ENCODE peak calls at places on chromosomes 2 and 18, in five cellular contexts. Y is IMR-90, M is heart left ventricle, U is left ventricle myocardium inferior, T is Peyer's patch. R is an unnamed sample.

GRCh38 chr2:10339647-10340592 is 37.2 kb downstream of the HPCAL1 start:
- DNase-seq in Y (no peak), M (no peak), U (no peak), T (no peak), R (no peak)

GRCh38 chr2:149885468-149885867 is 297.9 kb upstream of the MMADHC start:
- DNase-seq in Y (no peak), M (no peak), U (no peak), T (no peak), R (no peak)

GRCh38 chr2:108367014-108367413 is 10.7 kb upstream of the SULT1C4 start:
- DNase-seq in Y (no peak), M (no peak), U (no peak), T (no peak), R (no peak)

GRCh38 chr2:85925216-85925671 is 36.5 kb upstream of the ST3GAL5 start:
- DNase-seq in Y (no peak), M (no peak), U (no peak), T (no peak), R (no peak)

GRCh38 chr2:106581276-106581675 is 94.1 kb downstream of the CD8B2 start:
- DNase-seq in Y (no peak), M (no peak), U (no peak), T (no peak), R (no peak)

GRCh38 chr2:11753452-11753885 is 7.0 kb downstream of the LPIN1 start:
- DNase-seq in Y (no peak), M (no peak), U (no peak), T (peak; percentile 77), R (peak; percentile 85)

GRCh38 chr2:102698369-102699111 is 63.3 kb upstream of the TMEM182 start:
- DNase-seq in Y (no peak), M (no peak), U (no peak), T (no peak), R (peak; percentile 73)

GRCh38 chr2:42639340-42640077 is 71.1 kb downstream of the MTA3 start:
- DNase-seq in Y (no peak), M (no peak), U (no peak), T (no peak), R (no peak)

GRCh38 chr2:22360735-22361374 is 1024.1 kb upstream of the KLHL29 start:
- DNase-seq in Y (no peak), M (no peak), U (no peak), T (no peak), R (no peak)

GRCh38 chr2:175631247-175631628 is 370.8 kb downstream of the LNPK start:
- DNase-seq in Y (no peak), M (no peak), U (no peak), T (no peak), R (no peak)

GRCh38 chr2:231513746-231514224 is 16.5 kb downstream of the NMUR1 start:
- DNase-seq in Y (peak; percentile 7), M (no peak), U (no peak), T (no peak), R (no peak)

GRCh38 chr2:129400825-129401224 is 578.6 kb upstream of the RAB6C start:
- DNase-seq in Y (no peak), M (no peak), U (no peak), T (no peak), R (no peak)

GRCh38 chr2:84395819-84396218 is 63.3 kb downstream of the SUCLG1 start:
- DNase-seq in Y (peak; percentile 82), M (no peak), U (no peak), T (no peak), R (no peak)

GRCh38 chr2:169565686-169566085 is 8.0 kb downstream of the FASTKD1 start:
- DNase-seq in Y (no peak), M (no peak), U (no peak), T (no peak), R (no peak)

GRCh38 chr2:233650981-233651380 is 14.7 kb downstream of the UGT1A10 start:
- DNase-seq in Y (no peak), M (no peak), U (no peak), T (no peak), R (peak; percentile 61)

GRCh38 chr2:112160591-112161250 is 22.5 kb downstream of the FBLN7 start:
- DNase-seq in Y (no peak), M (no peak), U (no peak), T (no peak), R (no peak)

GRCh38 chr2:239313776-239314175 is 87.0 kb downstream of the HDAC4 start:
- DNase-seq in Y (no peak), M (no peak), U (peak; percentile 14), T (no peak), R (no peak)

GRCh38 chr2:138029238-138029637 is 65.0 kb downstream of the HNMT start:
- DNase-seq in Y (peak; percentile 3), M (peak; percentile 28), U (peak; percentile 16), T (no peak), R (no peak)

GRCh38 chr2:170969872-170970271 is 40.8 kb downstream of the GORASP2 start:
- DNase-seq in Y (no peak), M (no peak), U (no peak), T (no peak), R (no peak)

GRCh38 chr2:36277146-36277808 is 78.3 kb upstream of the CRIM1 start:
- DNase-seq in Y (peak; percentile 97), M (no peak), U (no peak), T (no peak), R (no peak)

GRCh38 chr2:226934546-226935243 is 98.8 kb downstream of the RHBDD1 start:
- DNase-seq in Y (no peak), M (no peak), U (no peak), T (no peak), R (no peak)
- TF ChIP-seq CTCF in Y (no peak), M (no peak), U (no peak), T (no peak), R (no peak)

DNA sequence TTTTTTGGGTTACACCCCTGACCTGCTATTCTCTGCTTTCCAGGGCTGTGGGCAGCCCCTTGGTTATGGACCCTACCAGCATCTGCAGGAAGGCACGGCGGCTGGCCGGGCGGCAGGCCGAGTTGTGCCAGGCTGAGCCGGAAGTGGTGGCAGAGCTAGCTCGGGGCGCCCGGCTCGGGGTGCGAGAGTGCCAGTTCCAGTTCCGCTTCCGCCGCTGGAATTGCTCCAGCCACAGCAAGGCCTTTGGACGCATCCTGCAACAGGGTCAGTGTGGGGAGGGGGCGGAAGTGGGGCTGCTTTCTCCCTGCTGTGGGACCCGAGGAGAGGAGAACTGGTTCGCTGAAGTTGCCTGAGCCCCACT is 9.7 kb upstream of the WNT10A start:
- DNase-seq in Y (no peak), M (peak; percentile 57), U (no peak), T (peak; percentile 36), R (no peak)
- H3K4me3 ChIP-seq in Y (no peak overlapping the region), M (peak overlapping the region; percentile 40), U (peak overlapping the region; percentile 49), T (peak overlapping the region; percentile 30), R (no peak overlapping the region)

GRCh38 chr2:96118698-96119388 is 2.5 kb upstream of the ADRA2B start:
- DNase-seq in Y (no peak), M (peak; percentile 13), U (peak; percentile 12), T (no peak), R (peak; percentile 19)
- H3K4me1 ChIP-seq in Y (peaks cover 2% of the 10 kb centered on the region), M (peaks cover 5% of the 10 kb centered on the region), U (peaks cover 37% of the 10 kb centered on the region), T (no peaks in the 10 kb centered on the region), R (no peaks in the 10 kb centered on the region)

DNA sequence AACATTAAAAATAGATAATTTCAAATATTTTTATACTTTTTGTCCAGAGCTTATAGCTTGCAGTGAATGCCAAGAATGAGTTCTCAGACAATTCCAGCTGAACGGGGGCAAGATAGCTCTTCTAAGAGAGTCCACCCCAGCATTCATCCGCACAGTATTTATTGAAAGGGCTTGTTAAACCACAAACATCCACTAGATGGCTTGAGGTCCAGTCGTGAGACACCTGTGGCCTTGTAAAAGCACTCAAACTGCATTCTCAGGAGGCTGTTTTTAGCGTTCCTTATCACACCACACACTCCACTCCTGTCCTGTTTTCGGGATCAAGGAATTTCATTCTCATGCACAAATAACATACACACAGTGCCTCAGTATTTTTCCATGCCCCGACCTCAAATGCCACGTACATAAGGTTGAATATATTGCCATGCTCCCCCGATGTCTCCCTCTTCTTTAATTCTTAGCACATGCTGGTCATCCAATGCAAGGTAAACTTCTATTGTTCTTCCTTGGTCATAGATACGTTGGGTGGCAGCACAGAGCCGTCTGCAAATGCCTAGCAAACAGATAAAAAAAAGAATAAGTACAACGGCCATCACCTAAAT is 47.4 kb downstream of the DNAJC10 start:
- DNase-seq in Y (peak; percentile 43), M (no peak), U (no peak), T (no peak), R (no peak)
- TF ChIP-seq CTCF in Y (peak; percentile 50), M (peak; percentile 62), U (peak; percentile 71), T (no peak), R (no peak)

GRCh38 chr2:25418944-25419677 is 77.4 kb upstream of the DNMT3A start:
- DNase-seq in Y (no peak), M (no peak), U (no peak), T (no peak), R (no peak)
- H3K4me3 ChIP-seq in Y (no peak overlapping the region), M (no peak overlapping the region), U (no peak overlapping the region), T (no peak overlapping the region), R (no peak overlapping the region)

DNA sequence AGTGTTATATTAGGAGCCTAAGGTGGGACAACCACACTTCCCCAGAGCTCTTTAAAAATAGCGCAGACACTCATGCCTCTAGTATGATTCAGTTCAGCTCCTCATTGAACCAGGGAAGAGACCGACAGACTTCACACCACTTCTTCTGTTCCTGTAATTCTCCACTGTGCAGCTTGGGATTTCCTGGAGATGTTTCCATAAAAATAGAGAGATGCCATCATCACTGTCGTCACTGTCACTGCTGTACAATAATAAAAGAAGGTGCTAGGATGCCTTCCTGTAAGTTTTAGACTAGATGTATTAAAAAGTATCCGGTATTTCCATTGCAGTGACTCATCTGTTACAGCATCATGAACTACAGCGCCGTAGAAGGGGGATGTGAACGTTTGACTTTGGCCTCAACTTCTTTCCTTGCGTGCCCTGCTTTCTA is 110.9 kb downstream of the FAM210A start:
- DNase-seq in Y (no peak), M (no peak), U (no peak), T (no peak), R (no peak)
- H3K4me1 ChIP-seq in Y (no peaks in the 10 kb centered on the region), M (peaks cover 36% of the 10 kb centered on the region), U (peaks cover 74% of the 10 kb centered on the region), T (no peaks in the 10 kb centered on the region), R (peaks cover 2% of the 10 kb centered on the region)

DNA sequence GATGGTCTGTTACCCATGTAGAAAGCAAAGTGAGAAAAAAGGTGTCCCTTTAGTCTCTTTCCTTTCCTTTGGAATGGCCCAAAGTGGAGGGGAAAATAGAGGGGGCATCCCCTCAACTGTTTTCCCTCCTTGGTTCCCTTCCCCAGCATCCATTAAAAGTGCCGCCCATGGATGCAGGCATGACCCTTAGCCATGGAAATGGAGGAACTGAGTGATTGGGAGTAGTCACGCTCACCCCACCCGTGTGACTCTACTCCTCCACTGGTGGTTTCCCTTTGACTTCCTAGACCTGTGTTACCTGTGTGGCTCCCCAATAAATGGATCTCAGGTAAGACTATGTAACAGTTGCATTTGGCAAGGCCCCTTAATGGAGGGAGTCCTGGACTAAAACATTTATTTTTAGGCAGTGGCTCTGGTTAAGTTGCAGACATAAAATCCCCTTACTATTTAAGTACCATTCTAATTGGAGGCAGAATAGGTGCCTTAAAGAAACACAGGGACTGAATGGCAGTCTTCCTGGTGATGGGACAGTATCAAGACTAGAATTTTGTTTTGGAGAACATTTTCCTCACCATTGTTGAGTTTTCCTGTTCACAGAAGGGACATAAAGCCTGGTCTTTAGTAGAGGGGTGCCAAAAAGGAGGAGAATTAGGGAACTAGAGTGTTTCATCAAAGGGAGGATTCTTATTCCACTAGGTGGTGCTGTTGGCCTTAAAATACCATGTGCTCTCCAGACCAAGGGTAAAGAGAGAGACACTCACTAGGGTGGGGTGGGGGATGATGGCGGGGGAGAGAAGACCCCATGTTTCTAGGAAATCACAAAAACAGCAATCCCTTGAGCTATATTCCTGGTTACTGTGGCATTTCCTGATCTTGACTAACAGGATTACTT is 25.7 kb upstream of the PLA2R1 start:
- DNase-seq in Y (peak; percentile 25), M (no peak), U (no peak), T (no peak), R (no peak)
- TF ChIP-seq CTCF in Y (peak; percentile 32), M (no peak), U (no peak), T (no peak), R (no peak)